ENCODE peak calls at places on chromosomes 12 and 14, in six cellular contexts. P, B, W, T, L and I are unnamed samples.

GRCh38 chr14:81138429-81138828 is 82.3 kb downstream of the GTF2A1 start:
- DNase-seq in B (no peak), L (no peak), W (no peak), P (no peak), T (no peak), I (no peak)

GRCh38 chr12:23008613-23009012 is 383.6 kb downstream of the ETNK1 start:
- DNase-seq in B (no peak), L (no peak), T (no peak), W (no peak), P (no peak), I (no peak)

GRCh38 chr12:103077108-103077773 is 119.8 kb downstream of the ASCL1 start:
- DNase-seq in P (no peak), W (no peak), B (no peak), T (no peak), L (no peak), I (no peak)

GRCh38 chr12:130701402-130701744 is 14.7 kb downstream of the RIMBP2 start:
- DNase-seq in P (peak; percentile 7), T (no peak), L (no peak), B (no peak), W (no peak), I (no peak)

GRCh38 chr12:48818831-48819590 is 715 bp downstream of the CACNB3 start:
- DNase-seq in W (no peak), T (no peak), L (no peak), B (no peak), P (no peak), I (no peak)

GRCh38 chr12:57898308-57898970 is 42.9 kb upstream of the ATP23 start:
- DNase-seq in L (no peak), B (no peak), T (no peak), P (no peak), W (peak; percentile 5), I (no peak)

GRCh38 chr12:90211017-90211416 is 502.4 kb upstream of the ATP2B1 start:
- DNase-seq in P (no peak), W (peak; percentile 48), B (no peak), L (no peak), T (no peak), I (peak; percentile 28)

GRCh38 chr14:72641086-72641485 is 252.8 kb downstream of the DPF3 start:
- DNase-seq in T (no peak), B (peak; percentile 78), L (no peak), W (no peak), P (no peak), I (no peak)

GRCh38 chr14:31051023-31051422 is 24.8 kb upstream of the STRN3 start:
- DNase-seq in L (no peak), B (no peak), W (no peak), P (no peak), T (no peak), I (no peak)

GRCh38 chr14:73250317-73250713 is 13.0 kb downstream of the PAPLN start:
- DNase-seq in W (no peak), P (no peak), B (no peak), L (no peak), T (no peak), I (no peak)

GRCh38 chr12:70598467-70599194 is 38.6 kb downstream of the PTPRB start:
- DNase-seq in W (no peak), B (no peak), P (no peak), L (no peak), T (no peak), I (no peak)

GRCh38 chr14:106564058-106564643 is 1037.8 kb downstream of the TMEM121 start:
- DNase-seq in P (no peak), B (peak; percentile 90), T (peak; percentile 84), W (no peak), L (no peak), I (peak; percentile 16)

GRCh38 chr12:117141097-117141898 is 42.1 kb upstream of the TESC start:
- DNase-seq in P (no peak), W (no peak), L (no peak), B (no peak), T (no peak), I (no peak)

GRCh38 chr12:31236998-31237637 is 88.8 kb downstream of the SINHCAF start:
- DNase-seq in W (no peak), L (no peak), B (peak; percentile 86), T (no peak), P (no peak), I (no peak)

GRCh38 chr12:5246196-5246595 is 185.7 kb upstream of the NTF3 start:
- DNase-seq in T (no peak), W (no peak), L (no peak), B (no peak), P (no peak), I (no peak)

GRCh38 chr12:135127-135526 is 68.6 kb downstream of the IQSEC3 start:
- DNase-seq in L (no peak), P (no peak), B (no peak), W (no peak), T (no peak), I (no peak)

GRCh38 chr12:19151298-19151697 is 21.8 kb downstream of the PLEKHA5 start:
- DNase-seq in B (no peak), W (no peak), P (no peak), T (no peak), L (no peak), I (no peak)

GRCh38 chr14:21384494-21384851 is 654 bp upstream of the SUPT16H start:
- DNase-seq in P (no peak), T (peak; percentile 81), B (no peak), L (no peak), W (no peak), I (no peak)

GRCh38 chr12:109020750-109021380 is at the start of gene SVOP:
- DNase-seq in L (peak; percentile 29), W (peak; percentile 76), B (peak; percentile 92), P (peak; percentile 58), T (peak; percentile 79), I (peak; percentile 82)

DNA sequence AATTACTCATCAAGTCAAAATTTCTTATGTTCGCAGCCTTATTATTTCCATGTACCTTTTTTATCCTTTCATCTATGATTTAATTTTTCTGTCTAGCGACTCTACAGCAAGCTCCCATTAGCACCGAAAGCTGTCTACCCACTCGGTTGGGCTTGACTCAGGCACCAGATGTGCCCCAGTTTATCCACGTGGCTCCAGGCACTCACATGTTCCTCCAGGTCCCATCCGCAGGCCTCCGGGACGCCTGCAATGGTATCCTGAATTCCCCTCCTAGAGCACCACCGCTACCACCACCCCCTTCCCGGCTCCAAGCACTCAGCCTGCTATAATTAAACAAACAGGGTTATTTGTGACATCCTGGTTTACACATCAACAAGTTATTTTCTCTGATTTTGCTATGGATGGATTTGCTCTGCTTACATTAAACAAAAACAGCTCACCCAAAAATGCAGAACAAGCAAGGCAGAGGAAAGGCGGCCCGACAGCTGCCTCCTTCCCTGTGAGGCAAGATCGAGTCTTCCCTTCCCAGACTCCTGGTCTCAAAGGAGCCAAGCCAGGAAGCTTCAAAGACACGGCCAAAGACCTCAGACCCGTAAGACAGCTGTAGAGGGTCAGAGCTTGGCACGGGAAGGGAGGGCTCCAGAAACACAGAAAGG is 253.7 kb downstream of the TTC8 start:
- DNase-seq in B (no peak), P (no peak), L (no peak), T (no peak), W (no peak), I (no peak)
- TF ChIP-seq POLR2A in B (no peak), P (no peak), L (no peak), T (no peak), W (no peak), I (no peak)

GRCh38 chr12:2877047-2877958 is at the start of the genes FOXM1 and RHNO1:
- DNase-seq in T (peak; percentile 97), W (peak; percentile 85), L (peak; percentile 60), B (peak; percentile 98), P (peak; percentile 93), I (peak; percentile 89)

GRCh38 chr12:2876431-2877046 is 435 bp downstream of the FOXM1 start:
- DNase-seq in P (no peak), L (no peak), B (no peak), W (no peak), T (no peak), I (no peak)

GRCh38 chr12:2879853-2880252 is 2.8 kb downstream of the RHNO1 start:
- DNase-seq in T (no peak), L (no peak), W (no peak), B (no peak), P (no peak), I (no peak)

GRCh38 chr12:2877959-2878732 is 1.1 kb downstream of the RHNO1 start:
- DNase-seq in B (no peak), T (peak; percentile 66), L (no peak), W (peak; percentile 53), P (no peak), I (no peak)
- TF ChIP-seq POLR2A in B (no peak), T (no peak), L (no peak), W (no peak), P (no peak), I (no peak)

GRCh38 chr12:53626702-53627169 is 554 bp upstream of the ATF7 start:
- DNase-seq in L (no peak), T (no peak), P (no peak), W (no peak), B (no peak), I (no peak)

GRCh38 chr12:53624453-53624852 is 1.7 kb downstream of the ATF7 start:
- DNase-seq in P (no peak), T (no peak), B (no peak), W (peak; percentile 54), L (no peak), I (no peak)

GRCh38 chr12:53625373-53625945 is 723 bp downstream of the ATF7 start:
- DNase-seq in L (no peak), W (no peak), P (no peak), B (no peak), T (no peak), I (no peak)

GRCh38 chr12:53624956-53625355 is 1.2 kb downstream of the ATF7 start:
- DNase-seq in B (peak; percentile 64), W (no peak), P (no peak), T (no peak), L (no peak), I (no peak)

DNA sequence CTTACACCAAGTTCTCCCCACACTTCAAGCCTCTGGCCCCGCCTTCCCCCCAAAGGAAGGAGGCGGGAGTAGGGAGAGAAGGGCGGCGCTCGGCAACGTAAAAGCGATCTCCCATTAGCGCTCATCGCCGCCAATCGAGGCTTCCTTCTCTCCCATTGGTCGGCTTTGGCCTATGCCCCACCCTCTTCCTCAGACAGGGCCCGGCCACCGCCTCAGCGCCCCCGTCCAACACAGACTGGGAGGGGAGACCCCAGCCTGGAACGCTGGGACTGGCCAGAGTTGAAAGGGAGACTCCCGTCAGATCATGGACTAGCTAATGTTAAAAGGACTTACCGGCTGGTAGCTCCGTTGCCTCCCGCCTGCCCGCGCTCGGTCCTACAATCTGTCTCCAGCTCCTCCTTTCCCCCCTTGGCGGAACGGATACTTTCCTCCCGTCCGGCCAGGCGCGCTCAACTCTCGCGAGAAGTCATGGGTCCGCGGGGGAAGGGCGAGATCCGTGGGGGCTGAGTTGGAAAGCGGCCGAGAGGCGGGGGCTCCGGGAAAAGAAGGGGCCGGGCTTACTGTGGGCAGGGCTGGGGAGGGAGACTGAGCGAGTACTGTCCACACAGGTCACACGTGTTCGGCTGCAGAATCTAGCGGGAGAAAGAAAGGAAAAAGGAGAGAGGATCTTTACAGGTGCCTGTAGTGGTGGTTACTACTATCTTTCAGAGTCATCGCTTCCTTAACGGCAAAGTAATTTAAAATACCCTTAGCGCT is at the start of gene ATF7:
- DNase-seq in W (peak; percentile 97), L (peak; percentile 97), B (peak; percentile 100), T (peak; percentile 99), P (peak; percentile 98), I (peak; percentile 72)
- TF ChIP-seq POLR2A in W (peak; percentile 75), L (peak; percentile 83), B (no peak), T (peak; percentile 11), P (no peak), I (peak; percentile 71)

DNA sequence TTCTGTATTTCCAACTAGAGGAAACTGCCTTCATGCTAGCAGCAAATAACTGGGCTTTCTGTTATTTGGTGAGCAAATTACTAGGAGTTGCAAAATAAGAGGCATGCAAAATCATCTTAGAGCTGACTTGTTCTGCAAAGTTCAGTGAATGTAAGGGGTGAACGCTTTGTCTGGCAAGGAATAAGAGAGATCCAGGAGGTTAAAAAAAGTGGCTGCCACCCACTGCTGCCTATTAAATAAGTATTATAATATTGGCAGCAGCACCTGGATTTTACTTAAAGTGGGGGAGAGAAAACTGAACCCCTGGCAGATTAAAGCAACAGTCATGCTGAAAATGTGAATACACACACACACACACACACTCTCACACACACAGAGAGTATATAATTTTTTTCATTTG is 557.0 kb downstream of the FLRT2 start:
- DNase-seq in W (no peak), P (no peak), B (no peak), T (no peak), L (no peak), I (no peak)
- TF ChIP-seq POLR2A in W (no peak), P (no peak), B (no peak), T (no peak), L (no peak), I (no peak)